ENCODE peak calls at places on chromosomes 7 and 10, in eight cellular contexts. A is body of pancreas, L is left ventricle myocardium inferior, W is Peyer's patch, Q is PC-9, V is colonic mucosa, N is mammary epithelial cell, K is neural progenitor cell. C is an unnamed sample. For H3K4me1 and H3K9me3, the result is how much of the 10 kb centered on the place peaks cover.

GRCh38 chr10:30002438-30003266 is 56.7 kb downstream of the JCAD start:
- DNase-seq in V (peak), W (peak), L (peak), A (peak), Q (peak), N (peak), K (peak), C (peak)

GRCh38 chr10:122258136-122259074 is 12.7 kb upstream of the BTBD16 start:
- DNase-seq in V (no peak), A (no peak), K (no peak), Q (no peak), W (no peak), N (no peak), L (no peak), C (no peak)

GRCh38 chr7:137682596-137682995 is 164.2 kb downstream of the DGKI start:
- DNase-seq in W (no peak), K (no peak), V (no peak), Q (no peak), L (no peak), N (peak), A (no peak), C (no peak)

GRCh38 chr7:17370901-17371550 is 72.6 kb downstream of the AHR start:
- DNase-seq in N (no peak), A (no peak), Q (peak), K (no peak), V (no peak), W (no peak), L (no peak), C (no peak)

GRCh38 chr10:132904814-132905649 is 37.3 kb downstream of the CFAP46 start:
- DNase-seq in N (no peak), L (no peak), K (no peak), A (peak), Q (no peak), W (no peak), V (no peak), C (no peak)

GRCh38 chr10:129940617-129941198 is 23.4 kb downstream of the EBF3 start:
- DNase-seq in A (no peak), K (no peak), N (no peak), Q (no peak), L (peak), W (peak), V (no peak), C (no peak)

GRCh38 chr10:30348378-30348776 is 701 bp downstream of the MTPAP start:
- DNase-seq in V (no peak), W (no peak), Q (no peak), K (no peak), A (no peak), L (no peak), N (no peak), C (no peak)

GRCh38 chr10:43128958-43129706 is 9.1 kb upstream of the CSGALNACT2 start:
- DNase-seq in W (no peak), N (peak), Q (peak), V (peak), L (no peak), A (no peak), K (no peak), C (peak)

GRCh38 chr7:158343936-158344455 is 243.6 kb downstream of the PTPRN2 start:
- DNase-seq in Q (no peak), N (no peak), K (no peak), W (no peak), L (no peak), V (no peak), A (no peak), C (no peak)

GRCh38 chr7:39017369-39017768 is 39.7 kb downstream of the POU6F2 start:
- DNase-seq in W (no peak), N (no peak), V (no peak), A (no peak), Q (no peak), L (no peak), K (no peak), C (no peak)

GRCh38 chr10:125151824-125152634 is 8.3 kb downstream of the CTBP2 start:
- DNase-seq in V (peak), N (no peak), A (peak), K (peak), L (peak), Q (no peak), W (peak), C (peak)
- H3K4me1 ChIP-seq in V (under half), N (half or more), A (half or more), K (half or more), L (half or more), Q (under half), W (under half), C (half or more)

DNA sequence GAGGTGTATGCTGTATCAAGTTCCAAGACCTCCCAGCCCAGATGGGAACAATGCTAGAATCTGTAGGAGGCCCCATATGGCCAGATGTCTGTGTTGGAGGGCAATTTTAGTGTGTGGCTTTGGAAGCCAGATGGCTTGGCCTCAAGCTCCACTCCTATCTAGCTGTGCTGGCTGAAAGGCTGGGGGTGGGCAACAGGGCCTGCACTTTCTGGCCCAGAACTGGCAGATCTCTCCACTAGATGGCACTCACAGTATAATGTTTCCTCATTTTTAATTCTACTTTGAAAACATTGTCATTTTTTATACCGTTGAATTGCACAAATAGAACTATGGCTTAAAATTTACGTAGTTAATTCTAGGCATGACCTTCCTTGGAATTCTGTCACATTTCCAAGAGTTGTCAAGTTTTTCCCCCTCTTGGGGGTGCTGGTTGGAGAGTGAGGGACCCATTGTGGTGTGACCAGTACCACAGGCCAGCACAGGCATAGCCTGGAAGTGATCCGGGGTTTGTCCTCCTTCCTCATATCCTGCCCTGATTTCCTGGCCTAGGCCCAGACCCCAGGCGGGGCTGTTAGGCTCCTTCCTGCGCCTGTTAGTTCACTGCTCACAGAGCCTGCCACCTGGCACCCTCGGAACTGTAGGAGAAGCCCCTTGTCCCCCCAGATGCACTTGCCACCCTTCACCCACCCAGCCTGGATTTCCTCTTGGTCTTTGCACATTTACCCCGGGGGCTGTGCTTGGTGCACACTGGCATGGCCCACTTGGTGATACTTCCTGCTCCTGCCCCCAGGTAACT is 52.9 kb downstream of the ARHGAP22 start:
- DNase-seq in K (peak), A (peak), N (peak), V (no peak), L (peak), Q (peak), W (no peak), C (no peak)
- TF ChIP-seq CTCF in K (peak), A (peak), N (peak), V (peak), L (peak), Q (peak), W (no peak), C (peak)

DNA sequence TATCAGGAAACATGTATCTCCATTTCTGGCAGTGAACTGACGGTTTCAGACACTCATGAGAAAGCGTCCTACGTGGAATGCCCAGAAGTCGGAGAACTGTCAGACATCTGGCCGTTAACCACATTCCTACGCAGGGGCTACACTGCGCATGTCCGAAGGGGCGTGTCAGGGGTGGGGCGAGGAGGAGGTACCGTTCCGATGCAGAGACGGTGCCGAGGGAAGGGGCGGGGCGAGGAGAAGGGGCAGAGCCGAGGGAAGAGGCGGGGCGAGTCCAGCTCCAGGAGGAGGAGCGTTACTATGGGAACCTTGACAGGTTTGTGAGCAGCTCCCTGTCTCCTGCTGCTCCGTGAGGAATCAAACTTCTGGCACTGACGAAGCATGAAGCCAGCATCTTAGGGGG is 366.9 kb upstream of the NUPR2 start:
- DNase-seq in A (no peak), Q (no peak), W (no peak), V (no peak), N (no peak), L (no peak), K (no peak), C (no peak)
- H3K9me3 ChIP-seq in A (under half), Q (under half), W (half or more), V (under half), N (under half), L (half or more), K (under half), C (under half)

GRCh38 chr7:139741813-139742344 is 35.9 kb downstream of the HIPK2 start:
- DNase-seq in A (no peak), N (no peak), Q (no peak), L (no peak), V (no peak), W (no peak), K (no peak), C (no peak)

GRCh38 chr7:139743267-139743966 is 34.4 kb downstream of the HIPK2 start:
- DNase-seq in A (no peak), W (no peak), N (no peak), Q (no peak), V (no peak), K (no peak), L (no peak), C (no peak)

GRCh38 chr7:139739863-139740597 is 37.8 kb downstream of the HIPK2 start:
- DNase-seq in W (peak), V (peak), L (peak), Q (no peak), A (peak), N (no peak), K (no peak), C (no peak)

GRCh38 chr7:139738772-139739171 is 39.0 kb downstream of the HIPK2 start:
- DNase-seq in V (no peak), Q (no peak), K (no peak), A (no peak), W (no peak), N (no peak), L (no peak), C (no peak)

GRCh38 chr7:139741239-139741638 is 36.6 kb downstream of the HIPK2 start:
- DNase-seq in Q (no peak), A (no peak), K (no peak), N (no peak), L (no peak), W (no peak), V (no peak), C (no peak)
- H3K4me1 ChIP-seq in Q (under half), A (half or more), K (under half), N (under half), L (half or more), W (under half), V (under half), C (half or more)

GRCh38 chr10:66281327-66281726 is 644.5 kb upstream of the LRRTM3 start:
- DNase-seq in N (no peak), K (no peak), A (no peak), V (no peak), L (no peak), W (no peak), Q (no peak), C (no peak)

GRCh38 chr10:66273966-66274519 is 651.8 kb upstream of the LRRTM3 start:
- DNase-seq in W (no peak), K (no peak), N (no peak), A (no peak), V (no peak), L (no peak), Q (no peak), C (no peak)

GRCh38 chr10:66283064-66283463 is 642.8 kb upstream of the LRRTM3 start:
- DNase-seq in A (no peak), N (peak), W (no peak), Q (no peak), K (no peak), V (no peak), L (no peak), C (no peak)

GRCh38 chr10:66277481-66277880 is 648.4 kb upstream of the LRRTM3 start:
- DNase-seq in N (no peak), A (no peak), K (no peak), L (no peak), W (no peak), V (no peak), Q (no peak), C (no peak)
- TF ChIP-seq CTCF in N (peak), A (no peak), K (peak), L (no peak), W (no peak), V (no peak), Q (peak), C (no peak)

C was measured in lung.